ENCODE peak calls at places on chromosomes 7 and 10, in five cellular contexts. E is B cell, N is NCI-H2081, S is H4, G is LHCN-M2. H is an unnamed sample.

GRCh38 chr7:101586078-101586941 is 42.8 kb downstream of the MYL10 start:
- DNase-seq in G (no peak), N (no peak), S (no peak), E (no peak), H (no peak)

GRCh38 chr7:21943436-21943835 is 2.3 kb downstream of the CDCA7L start:
- DNase-seq in S (no peak), E (no peak), N (no peak), G (no peak), H (no peak)

GRCh38 chr7:91080351-91080750 is 183.9 kb upstream of the FZD1 start:
- DNase-seq in G (no peak), E (no peak), S (no peak), N (no peak), H (no peak)

GRCh38 chr7:25805027-25805687 is 346.8 kb upstream of the NFE2L3 start:
- DNase-seq in N (peak; percentile 69), E (no peak), S (no peak), G (no peak), H (no peak)

GRCh38 chr7:27108390-27109127 is 6.1 kb upstream of the HOXA2 start:
- DNase-seq in S (no peak), N (no peak), E (no peak), G (no peak), H (no peak)

GRCh38 chr7:144969787-144970186 is 133.9 kb upstream of the TPK1 start:
- DNase-seq in G (no peak), E (no peak), N (no peak), S (no peak), H (no peak)

GRCh38 chr7:33157781-33158180 is 28.4 kb downstream of the BBS9 start:
- DNase-seq in S (no peak), N (no peak), G (no peak), E (no peak), H (no peak)

GRCh38 chr10:52128056-52128683 is 185.9 kb upstream of the DKK1 start:
- DNase-seq in G (no peak), N (no peak), E (no peak), S (no peak), H (no peak)

GRCh38 chr10:22453948-22454347 is 108.7 kb downstream of the SPAG6 start:
- DNase-seq in E (no peak), G (no peak), S (no peak), N (no peak), H (no peak)

GRCh38 chr7:47393406-47393805 is 188.5 kb downstream of the TNS3 start:
- DNase-seq in E (no peak), G (no peak), S (no peak), N (no peak), H (no peak)

GRCh38 chr7:114293289-114294012 is 121.2 kb upstream of the FOXP2 start:
- DNase-seq in E (no peak), N (no peak), S (no peak), G (no peak), H (no peak)

GRCh38 chr7:13050703-13051102 is 363.3 kb downstream of the ARL4A start:
- DNase-seq in E (no peak), S (peak; percentile 77), N (no peak), G (peak; percentile 73), H (no peak)

GRCh38 chr7:37230221-37230620 is 218.4 kb downstream of the ELMO1 start:
- DNase-seq in N (no peak), G (no peak), S (no peak), E (no peak), H (no peak)

GRCh38 chr7:32253245-32253644 is 183.0 kb upstream of the PDE1C start:
- DNase-seq in N (no peak), E (no peak), S (no peak), G (no peak), H (no peak)

GRCh38 chr10:17607603-17608332 is 9.4 kb downstream of the HACD1 start:
- DNase-seq in S (peak; percentile 39), N (peak; percentile 43), E (no peak), G (peak; percentile 63), H (no peak)

GRCh38 chr10:110433740-110434139 is 64.0 kb upstream of the DUSP5 start:
- DNase-seq in S (no peak), N (no peak), E (no peak), G (no peak), H (no peak)

GRCh38 chr10:101770331-101771215 is 5.3 kb downstream of the FGF8 start:
- DNase-seq in N (no peak), G (no peak), E (no peak), S (no peak), H (no peak)

H was measured in NCI-H2107.